ENCODE peak calls at places on chromosomes 4 and X, in eight cellular contexts. G is stimulated activated CD4-positive, alpha-beta T cell treated with anti-CD3 and anti-CD28 coated beads, Interleukin-15, amount 100 ng/mL, for 48 hours; Y is central memory CD4-positive, alpha-beta T cell; D is glutamatergic neuron; J is GOT3; M is NCI-H774; Q is left kidney; R is AG09309. B is an unnamed sample.

GRCh38 chrX:136710324-136710951 is 62.5 kb downstream of the CD40LG start:
- DNase-seq in G (no peak), Y (peak; percentile 33), D (no peak), J (no peak), M (no peak), Q (no peak), R (no peak), B (no peak)

GRCh38 chr4:175369087-175369486 is 443.0 kb downstream of the GPM6A start:
- DNase-seq in G (no peak), Y (no peak), D (no peak), J (no peak), M (no peak), Q (no peak), R (peak; percentile 55), B (no peak)

GRCh38 chr4:109560687-109561452 is 824 bp downstream of the MCUB start:
- DNase-seq in G (peak; percentile 49), Y (peak; percentile 76), D (no peak), J (no peak), M (no peak), Q (peak; percentile 67), R (peak; percentile 39), B (peak; percentile 49)

GRCh38 chrX:110315541-110315940 is 2.3 kb downstream of the AMMECR1 start:
- DNase-seq in G (no peak), Y (no peak), D (no peak), J (no peak), M (no peak), Q (no peak), R (no peak), B (no peak)

GRCh38 chrX:154040307-154040756 is 20.6 kb upstream of the IRAK1 start:
- DNase-seq in G (no peak), Y (no peak), D (no peak), J (no peak), M (no peak), Q (no peak), R (peak; percentile 66), B (peak; percentile 66)

GRCh38 chrX:121407627-121408026 is 360.2 kb downstream of the GLUD2 start:
- DNase-seq in G (no peak), Y (no peak), D (no peak), J (no peak), M (no peak), Q (no peak), R (no peak), B (no peak)

GRCh38 chrX:139554991-139555675 is 24.6 kb downstream of the F9 start:
- DNase-seq in G (no peak), Y (no peak), D (no peak), J (no peak), M (no peak), Q (no peak), R (no peak), B (no peak)

GRCh38 chrX:153744210-153745066 is 19.6 kb upstream of the PLXNB3 start:
- DNase-seq in G (no peak), Y (no peak), D (no peak), J (no peak), M (no peak), Q (peak; percentile 67), R (no peak), B (no peak)

GRCh38 chr4:11397146-11397545 is 31.5 kb downstream of the HS3ST1 start:
- DNase-seq in G (no peak), Y (no peak), D (no peak), J (no peak), M (no peak), Q (no peak), R (no peak), B (peak; percentile 17)

GRCh38 chrX:17597836-17598434 is 139.4 kb upstream of the SCML1 start:
- DNase-seq in G (no peak), Y (no peak), D (no peak), J (no peak), M (no peak), Q (peak; percentile 49), R (no peak), B (peak; percentile 35)

GRCh38 chrX:26562156-26562555 is 346.2 kb downstream of the MAGEB5 start:
- DNase-seq in G (no peak), Y (no peak), D (no peak), J (no peak), M (no peak), Q (no peak), R (no peak), B (no peak)

GRCh38 chr4:83356899-83357661 is 22.4 kb upstream of the HPSE start:
- DNase-seq in G (no peak), Y (no peak), D (no peak), J (no peak), M (no peak), Q (peak; percentile 19), R (peak; percentile 72), B (peak; percentile 63)

GRCh38 chr4:101970555-101970954 is 180.0 kb downstream of the BANK1 start:
- DNase-seq in G (no peak), Y (no peak), D (no peak), J (no peak), M (no peak), Q (peak; percentile 26), R (no peak), B (no peak)

GRCh38 chr4:7330031-7330596 is 104.6 kb downstream of the PSAPL1 start:
- DNase-seq in G (no peak), Y (no peak), D (no peak), J (no peak), M (no peak), Q (no peak), R (no peak), B (no peak)

GRCh38 chrX:154411981-154412340 is 622 bp downstream of the TAFAZZIN start:
- DNase-seq in G (no peak), Y (peak; percentile 38), D (peak; percentile 70), J (no peak), M (peak; percentile 42), Q (peak; percentile 85), R (no peak), B (peak; percentile 73)

GRCh38 chr4:123835852-123836251 is 439.3 kb downstream of the SPRY1 start:
- DNase-seq in G (no peak), Y (no peak), D (no peak), J (no peak), M (no peak), Q (no peak), R (no peak), B (no peak)

GRCh38 chr4:13821522-13821921 is 194.0 kb upstream of the BOD1L1 start:
- DNase-seq in G (no peak), Y (no peak), D (no peak), J (no peak), M (no peak), Q (no peak), R (no peak), B (no peak)

GRCh38 chrX:56232221-56233082 is at the start of gene KLF8:
- DNase-seq in G (peak; percentile 29), Y (peak; percentile 21), D (peak; percentile 29), J (no peak), M (no peak), Q (peak; percentile 35), R (no peak), B (peak; percentile 58)

B was measured in hepatocyte.